ENCODE peak calls at places on chromosome 1, in nine cellular contexts. G is RWPE1, J is breast epithelium, P is GM06990, V is GM12864, O is HL-60, W is neural crest cell, R is left ventricle myocardium inferior, E is type B pancreatic cell. Q is an unnamed sample.

GRCh38 chr1:221230605-221231004 is 351.4 kb downstream of the HLX start:
- DNase-seq in O (no peak), G (no peak), J (no peak), R (no peak), P (no peak), E (no peak), V (no peak), W (no peak), Q (no peak)

GRCh38 chr1:229029644-229030235 is 241.2 kb upstream of the RAB4A start:
- DNase-seq in R (no peak), J (no peak), W (no peak), P (no peak), V (no peak), G (no peak), E (no peak), O (no peak), Q (no peak)

GRCh38 chr1:56821462-56821797 is 2.2 kb upstream of the FYB2 start:
- DNase-seq in J (no peak), P (no peak), G (no peak), O (no peak), R (no peak), W (no peak), V (no peak), E (no peak), Q (no peak)

GRCh38 chr1:93021539-93022134 is 57.4 kb upstream of the MTF2 start:
- DNase-seq in E (no peak), G (peak; percentile 44), V (no peak), O (peak; percentile 13), W (no peak), R (no peak), P (peak; percentile 36), J (no peak), Q (no peak)

GRCh38 chr1:115666702-115667101 is 24.9 kb downstream of the VANGL1 start:
- DNase-seq in V (no peak), J (peak; percentile 77), W (no peak), P (no peak), O (no peak), E (no peak), G (no peak), R (peak; percentile 71), Q (no peak)

GRCh38 chr1:53361541-53361961 is 33.7 kb upstream of the LRP8 start:
- DNase-seq in E (peak; percentile 27), G (no peak), P (no peak), W (no peak), J (no peak), V (no peak), R (no peak), O (no peak), Q (no peak)

GRCh38 chr1:177585492-177586220 is 384.2 kb downstream of the SEC16B start:
- DNase-seq in E (no peak), G (peak; percentile 73), W (no peak), P (no peak), O (no peak), V (no peak), J (peak; percentile 57), R (no peak), Q (no peak)

GRCh38 chr1:53308512-53308911 is 19.4 kb downstream of the LRP8 start:
- DNase-seq in J (no peak), E (no peak), P (no peak), O (no peak), G (no peak), R (no peak), V (no peak), W (no peak), Q (no peak)

GRCh38 chr1:181506563-181507353 is 23.4 kb downstream of the CACNA1E start:
- DNase-seq in W (no peak), E (no peak), R (no peak), G (no peak), V (no peak), O (peak; percentile 40), J (no peak), P (no peak), Q (no peak)

GRCh38 chr1:181501612-181502011 is 18.3 kb downstream of the CACNA1E start:
- DNase-seq in V (no peak), O (no peak), P (no peak), G (no peak), W (no peak), J (no peak), R (no peak), E (no peak), Q (no peak)

GRCh38 chr1:181508486-181509165 is 25.3 kb downstream of the CACNA1E start:
- DNase-seq in E (no peak), O (no peak), V (no peak), R (no peak), J (no peak), W (no peak), P (peak; percentile 55), G (no peak), Q (no peak)

GRCh38 chr1:181503130-181503810 is 20.0 kb downstream of the CACNA1E start:
- DNase-seq in V (no peak), W (no peak), P (no peak), G (no peak), R (no peak), O (peak; percentile 76), J (peak; percentile 24), E (no peak), Q (no peak)

DNA sequence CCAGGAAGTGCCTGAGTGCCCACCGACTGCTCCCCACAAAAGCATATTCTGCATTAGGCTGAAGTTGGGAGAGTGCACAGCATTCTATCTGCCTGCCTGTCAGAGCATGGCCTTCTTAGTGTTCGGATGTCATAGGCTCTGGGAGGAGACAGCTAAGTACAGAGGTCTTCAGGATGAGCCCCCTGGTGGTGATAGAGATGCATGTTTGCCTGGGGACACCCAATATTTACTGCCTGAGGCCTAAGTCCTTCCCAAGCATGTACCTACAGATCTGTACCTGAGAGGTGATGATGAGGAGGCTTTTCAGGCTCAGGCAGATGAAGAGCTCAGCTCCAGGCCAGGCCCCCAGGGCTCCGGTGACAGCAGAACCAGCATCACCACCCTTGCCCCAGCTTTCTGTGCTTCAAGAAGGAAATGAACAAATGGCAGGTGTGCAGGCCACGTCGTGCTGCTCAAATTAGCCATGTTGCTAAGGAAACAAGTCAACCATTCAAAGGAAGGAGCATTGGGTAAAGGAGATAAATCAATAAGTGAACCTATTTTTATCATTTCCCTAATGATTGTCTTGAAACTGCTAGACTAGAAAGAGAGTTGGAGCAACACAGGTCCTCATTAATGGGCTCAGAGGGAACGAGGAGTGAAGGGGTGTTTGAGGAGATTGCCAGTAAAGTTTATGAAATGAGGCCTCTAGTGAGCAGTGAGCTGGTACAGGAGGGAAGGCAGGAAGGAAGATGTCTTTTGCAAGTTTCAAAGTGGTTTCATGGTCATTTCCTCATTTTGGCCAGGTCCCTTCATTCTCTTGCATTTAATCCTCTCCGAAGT is 21.2 kb downstream of the CACNA1E start:
- DNase-seq in E (no peak), O (peak; percentile 82), P (peak; percentile 84), J (no peak), V (peak; percentile 85), G (no peak), R (no peak), W (peak; percentile 16), Q (peak; percentile 42)
- TF ChIP-seq CTCF in E (peak; percentile 70), O (no peak), P (peak; percentile 71), J (no peak), V (peak; percentile 78), G (no peak), R (peak; percentile 35), W (peak; percentile 56), Q (peak; percentile 77)

GRCh38 chr1:154989195-154989860 is 4.1 kb upstream of the LENEP start:
- DNase-seq in R (no peak), G (no peak), J (no peak), W (no peak), P (no peak), V (no peak), E (no peak), O (no peak), Q (no peak)

GRCh38 chr1:154994269-154994977 is 1.0 kb downstream of the LENEP start:
- DNase-seq in O (no peak), J (no peak), W (no peak), P (no peak), E (no peak), R (no peak), G (no peak), V (no peak), Q (no peak)

GRCh38 chr1:154993572-154994268 is at the start of gene LENEP:
- DNase-seq in O (no peak), V (no peak), J (no peak), P (no peak), W (no peak), R (no peak), E (no peak), G (no peak), Q (no peak)

GRCh38 chr1:154990276-154990675 is 3.1 kb upstream of the LENEP start:
- DNase-seq in W (no peak), O (no peak), G (no peak), E (no peak), V (no peak), P (no peak), R (no peak), J (no peak), Q (no peak)

DNA sequence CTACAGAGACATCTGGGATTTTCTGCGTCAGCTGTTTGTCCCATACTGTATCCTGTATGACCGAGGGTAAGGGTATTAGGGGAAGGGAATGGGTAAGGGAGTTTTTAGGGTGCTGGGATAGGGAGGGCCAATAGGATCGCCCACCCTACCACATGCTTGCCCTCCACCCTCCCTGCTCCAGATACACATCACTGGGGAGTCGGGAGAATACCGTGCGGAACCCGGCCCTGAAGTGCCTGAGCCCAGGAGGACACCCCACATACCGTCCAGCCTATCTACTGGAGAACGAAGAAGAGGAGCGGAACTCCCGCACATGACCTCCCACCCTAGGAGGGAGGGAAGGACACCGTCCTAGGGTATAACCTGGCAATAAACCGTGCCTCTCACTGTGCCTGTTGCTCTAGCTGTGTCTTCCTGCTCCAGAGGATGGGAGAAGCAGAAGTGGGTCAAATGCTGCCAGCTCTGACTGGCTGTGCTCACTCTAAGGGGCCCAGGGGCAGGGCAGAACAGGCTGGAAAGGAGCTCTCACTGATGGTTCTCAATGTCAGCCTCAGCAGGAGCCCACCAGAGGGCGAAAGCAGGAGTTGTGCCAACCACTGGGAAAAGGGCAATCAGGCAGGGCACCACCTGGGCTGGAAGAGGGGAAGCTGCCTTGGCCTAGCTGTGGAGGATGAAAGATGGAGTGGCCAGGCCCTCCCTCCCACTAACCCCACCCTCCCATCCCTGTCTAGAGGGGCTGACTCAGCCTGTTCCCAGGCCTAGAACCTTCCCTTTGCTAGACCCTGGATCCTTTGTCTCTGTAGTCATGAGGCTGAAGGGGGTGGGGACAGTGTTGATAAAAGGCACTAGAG is 440 bp upstream of the LENEP start:
- DNase-seq in V (no peak), E (no peak), P (no peak), W (no peak), J (no peak), R (no peak), O (no peak), G (no peak), Q (no peak)
- TF ChIP-seq CTCF in V (peak; percentile 7), E (no peak), P (peak; percentile 19), W (peak; percentile 21), J (no peak), R (no peak), O (no peak), G (no peak), Q (no peak)

DNA sequence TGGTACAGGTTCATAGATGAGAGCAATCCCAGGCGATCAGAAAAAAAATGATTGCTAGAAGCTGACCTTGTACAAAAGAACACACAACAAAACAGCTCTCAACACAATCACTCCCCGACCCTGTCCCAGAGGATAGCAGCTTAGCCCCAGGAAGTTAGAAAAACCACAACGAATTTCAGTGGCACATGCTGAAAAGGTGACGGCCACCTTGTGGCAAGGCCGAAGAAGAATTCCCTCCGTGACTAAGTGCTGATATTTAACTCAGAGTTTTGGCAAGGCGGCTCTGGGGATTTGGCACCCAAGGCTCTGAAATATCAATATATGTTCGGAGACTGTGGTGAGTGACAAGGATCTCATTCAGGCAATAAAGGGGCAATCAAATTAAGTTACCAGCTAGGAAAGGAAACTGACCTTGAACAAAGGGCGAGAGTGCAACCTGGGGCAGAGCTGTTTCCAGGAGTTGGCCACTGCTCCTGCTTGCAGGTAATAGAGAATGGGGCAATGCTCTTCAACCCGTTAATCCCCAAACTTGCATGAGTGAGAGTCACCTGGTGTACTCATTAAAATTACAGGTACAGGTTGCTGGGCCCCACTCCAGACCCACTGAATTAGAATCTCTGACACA is 96.2 kb downstream of the BEND5 start:
- DNase-seq in V (no peak), W (no peak), G (no peak), P (no peak), O (no peak), J (no peak), R (no peak), E (no peak), Q (no peak)
- TF ChIP-seq CTCF in V (no peak), W (peak; percentile 24), G (no peak), P (no peak), O (no peak), J (no peak), R (no peak), E (peak; percentile 44), Q (no peak)

DNA sequence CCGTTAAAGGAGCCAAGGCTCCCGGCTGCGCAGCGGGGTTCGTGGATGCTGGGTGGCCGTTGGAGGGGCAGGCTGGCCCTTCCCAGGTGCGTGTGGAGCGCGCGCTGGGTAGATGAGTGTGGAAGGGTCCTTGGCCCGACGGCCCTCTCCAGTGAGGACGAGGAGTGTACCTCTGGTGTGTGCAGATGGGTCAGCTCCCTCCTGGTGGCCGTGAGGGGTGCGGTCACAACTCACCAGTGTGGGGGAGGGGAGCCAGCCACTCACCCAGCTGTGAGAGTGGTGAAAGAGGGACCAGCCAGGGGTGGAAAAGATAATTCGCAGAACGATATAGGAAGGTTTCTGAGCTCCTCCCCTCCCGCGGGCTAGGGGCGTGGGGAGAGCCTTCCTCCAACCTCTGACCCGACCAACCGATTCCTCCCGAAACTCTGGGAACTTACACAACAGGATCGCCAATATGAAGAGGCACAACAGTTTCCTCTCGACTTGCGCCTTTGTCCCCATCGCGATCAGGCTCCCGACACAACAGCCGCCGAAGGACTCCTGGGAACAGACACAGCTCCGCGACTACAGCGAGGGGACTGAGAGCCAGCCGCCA is at the start of gene F11R:
- DNase-seq in J (peak; percentile 50), R (no peak), G (peak; percentile 74), W (peak; percentile 19), V (no peak), O (peak; percentile 71), E (no peak), P (no peak), Q (peak; percentile 68)
- TF ChIP-seq CTCF in J (peak; percentile 30), R (peak; percentile 36), G (no peak), W (peak; percentile 48), V (no peak), O (no peak), E (peak; percentile 64), P (no peak), Q (peak; percentile 53)